ENCODE peak calls at places on chromosomes 3 and 15, in four cellular contexts. W is psoas muscle, C is PC-3, B is fibroblast of lung. V is an unnamed sample.

GRCh38 chr15:36029606-36030005 is 483.6 kb upstream of the DPH6 start:
- DNase-seq in W (no peak), B (peak), C (no peak), V (no peak)

GRCh38 chr3:139721370-139721769 is 43.6 kb upstream of the NMNAT3 start:
- DNase-seq in W (no peak), C (no peak), B (no peak), V (no peak)

GRCh38 chr15:58498821-58499580 is 67.2 kb downstream of the LIPC start:
- DNase-seq in B (peak), W (no peak), C (no peak), V (no peak)

GRCh38 chr3:195455789-195456188 is 13.0 kb upstream of the ACAP2 start:
- DNase-seq in C (no peak), W (no peak), B (no peak), V (no peak)

GRCh38 chr15:48722764-48723661 is 77.5 kb upstream of the FBN1 start:
- DNase-seq in W (no peak), B (peak), C (peak), V (no peak)

GRCh38 chr3:149454746-149455145 is 19.8 kb upstream of the TM4SF4 start:
- DNase-seq in W (no peak), B (peak), C (no peak), V (no peak)

GRCh38 chr15:51088585-51088984 is 6.1 kb downstream of the TNFAIP8L3 start:
- DNase-seq in C (no peak), B (no peak), W (no peak), V (no peak)

GRCh38 chr3:52820741-52821140 is 9.7 kb downstream of the ITIH4 start:
- DNase-seq in C (peak), W (no peak), B (no peak), V (no peak)

GRCh38 chr15:27757050-27757449 is 342.1 kb downstream of the OCA2 start:
- DNase-seq in B (peak), W (no peak), C (no peak), V (no peak)

GRCh38 chr3:55247666-55248065 is 239.4 kb downstream of the WNT5A start:
- DNase-seq in B (peak), W (no peak), C (no peak), V (no peak)

GRCh38 chr3:29515451-29515850 is 234.6 kb downstream of the RBMS3 start:
- DNase-seq in W (no peak), B (peak), C (peak), V (no peak)

GRCh38 chr3:32422943-32423342 is 31.3 kb downstream of the CMTM7 start:
- DNase-seq in W (no peak), C (no peak), B (no peak), V (no peak)

GRCh38 chr15:89396723-89397652 is 62.4 kb upstream of the POLG start:
- DNase-seq in C (no peak), W (no peak), B (no peak), V (no peak)

DNA sequence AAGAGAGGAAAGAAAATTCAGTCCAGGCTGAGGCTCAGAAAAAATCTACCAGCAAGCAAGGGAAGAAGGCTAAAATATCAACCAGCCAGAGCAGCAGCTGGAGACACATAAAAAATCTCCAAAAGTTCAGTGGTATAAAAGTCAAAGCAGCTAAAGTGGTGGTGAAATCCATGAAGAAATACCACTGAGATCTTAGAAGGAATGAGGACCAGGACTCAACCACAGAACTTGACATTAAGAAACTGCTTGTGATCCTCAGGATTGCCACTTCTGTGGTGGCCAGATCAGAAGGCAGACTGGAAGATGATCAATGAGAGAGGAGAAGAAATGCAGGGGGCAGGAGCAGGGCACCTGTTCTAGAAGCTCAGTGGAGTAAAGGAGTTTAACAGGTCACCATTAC is 22.5 kb downstream of the CNTN3 start:
- DNase-seq in C (no peak), W (no peak), B (no peak), V (no peak)
- H3K27ac ChIP-seq in C (no peak), W (no peak), B (no peak), V (no peak)

GRCh38 chr3:177610677-177611654 is 413.7 kb upstream of the TBL1XR1 start:
- DNase-seq in B (peak), W (no peak), C (peak), V (no peak)

GRCh38 chr3:177607596-177607995 is 410.3 kb upstream of the TBL1XR1 start:
- DNase-seq in W (no peak), C (no peak), B (no peak), V (no peak)

GRCh38 chr3:177610262-177610661 is 413.0 kb upstream of the TBL1XR1 start:
- DNase-seq in C (no peak), W (no peak), B (no peak), V (no peak)

GRCh38 chr3:177608443-177608842 is 411.2 kb upstream of the TBL1XR1 start:
- DNase-seq in C (no peak), W (no peak), B (no peak), V (no peak)

GRCh38 chr3:177609613-177610012 is 412.3 kb upstream of the TBL1XR1 start:
- DNase-seq in B (no peak), C (no peak), W (no peak), V (no peak)
- H3K27ac ChIP-seq in B (no peak), C (no peak), W (no peak), V (no peak)

GRCh38 chr3:123129532-123129931 is 62.7 kb downstream of the PDIA5 start:
- DNase-seq in C (no peak), B (no peak), W (no peak), V (no peak)
- H3K27ac ChIP-seq in C (no peak), B (no peak), W (no peak), V (no peak)

DNA sequence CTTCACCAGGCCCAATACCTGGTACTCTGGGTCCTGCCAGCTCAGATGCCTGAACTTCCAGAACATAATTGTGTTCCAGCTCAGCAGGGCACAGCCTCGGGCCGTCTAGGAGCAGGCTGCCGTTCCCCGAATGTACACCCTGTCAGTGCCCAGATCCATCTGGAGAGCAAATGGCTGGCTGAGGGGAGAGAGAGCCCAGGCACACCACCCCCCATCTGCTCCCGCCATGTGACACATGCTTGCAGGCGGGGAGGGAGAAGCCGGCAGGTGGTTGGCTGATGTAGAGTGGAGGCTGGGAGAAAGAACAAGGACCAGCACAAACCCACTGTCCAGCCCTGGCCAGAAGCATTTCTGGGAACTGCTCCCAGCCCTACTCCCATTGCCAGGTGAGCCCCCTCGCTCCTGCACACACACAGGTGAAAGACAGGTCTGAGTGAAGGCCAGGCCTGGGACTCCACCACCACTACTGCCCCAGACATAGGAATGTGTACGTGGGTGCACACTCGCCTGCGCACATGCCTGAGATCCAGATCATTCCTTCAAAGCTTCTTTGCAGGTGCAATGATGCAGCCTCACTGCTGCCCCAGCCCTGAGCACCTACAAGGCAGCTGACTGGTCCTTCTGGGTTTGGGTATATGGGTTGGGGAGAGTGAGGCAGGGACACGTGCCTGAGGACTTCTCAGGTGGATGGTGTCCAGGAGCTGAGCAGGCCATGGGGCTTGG is 53.5 kb downstream of the SEMA5B start:
- DNase-seq in B (peak), C (no peak), W (no peak), V (no peak)
- H3K27ac ChIP-seq in B (no peak), C (no peak), W (no peak), V (no peak)

V was measured in SK-N-MC.